ENCODE peak calls at places on chromosome 4, in nine cellular contexts. H is GM10248, I is B cell, X is GM06990, N is fibroblast of mammary gland, Z is sigmoid colon, G is GM12864, E is A549, W is left lung. V is an unnamed sample.

GRCh38 chr4:851701-852430 is 25.9 kb upstream of the CPLX1 start:
- DNase-seq in H (no peak), I (no peak), X (no peak), N (no peak), Z (no peak), G (no peak), E (no peak), W (peak; percentile 70), V (no peak)

GRCh38 chr4:81527115-81527514 is 55.4 kb upstream of the RASGEF1B start:
- DNase-seq in H (no peak), I (no peak), X (no peak), N (no peak), Z (no peak), G (no peak), E (no peak), W (peak; percentile 78), V (no peak)

GRCh38 chr4:108484187-108484586 is 136.2 kb upstream of the RPL34 start:
- DNase-seq in H (no peak), I (no peak), X (no peak), N (no peak), Z (no peak), G (no peak), E (no peak), W (no peak), V (no peak)

GRCh38 chr4:120630432-120630831 is 292.1 kb downstream of the PRDM5 start:
- DNase-seq in H (no peak), I (no peak), X (no peak), N (peak; percentile 3), Z (no peak), G (no peak), E (no peak), W (no peak), V (no peak)

GRCh38 chr4:186693159-186693815 is 30.4 kb downstream of the FAT1 start:
- DNase-seq in H (no peak), I (no peak), X (no peak), N (peak; percentile 97), Z (peak; percentile 81), G (no peak), E (peak; percentile 74), W (peak; percentile 72), V (no peak)

GRCh38 chr4:4299006-4299405 is 9.0 kb downstream of the ZBTB49 start:
- DNase-seq in H (no peak), I (no peak), X (no peak), N (no peak), Z (no peak), G (no peak), E (no peak), W (no peak), V (no peak)

GRCh38 chr4:912548-913279 is 19.4 kb downstream of the GAK start:
- DNase-seq in H (no peak), I (no peak), X (no peak), N (no peak), Z (peak; percentile 58), G (no peak), E (no peak), W (peak; percentile 69), V (no peak)

GRCh38 chr4:113474017-113474416 is 287.5 kb downstream of the CAMK2D start:
- DNase-seq in H (no peak), I (no peak), X (no peak), N (peak; percentile 95), Z (no peak), G (no peak), E (no peak), W (no peak), V (no peak)

GRCh38 chr4:38461342-38461741 is 202.7 kb upstream of the KLF3 start:
- DNase-seq in H (no peak), I (no peak), X (no peak), N (peak; percentile 23), Z (no peak), G (no peak), E (peak; percentile 8), W (no peak), V (no peak)

GRCh38 chr4:152112887-152113286 is 352.1 kb upstream of the GATB start:
- DNase-seq in H (peak; percentile 55), I (no peak), X (no peak), N (no peak), Z (no peak), G (peak; percentile 12), E (no peak), W (no peak), V (no peak)

GRCh38 chr4:16883816-16884215 is 14.6 kb downstream of the LDB2 start:
- DNase-seq in H (no peak), I (no peak), X (no peak), N (no peak), Z (no peak), G (no peak), E (no peak), W (no peak), V (no peak)

GRCh38 chr4:7067147-7067522 is 729 bp downstream of the GRPEL1 start:
- DNase-seq in H (no peak), I (no peak), X (no peak), N (peak; percentile 30), Z (no peak), G (no peak), E (peak; percentile 12), W (no peak), V (no peak)

GRCh38 chr4:139628184-139629012 is 37.2 kb upstream of the MGST2 start:
- DNase-seq in H (no peak), I (no peak), X (no peak), N (no peak), Z (no peak), G (no peak), E (no peak), W (no peak), V (no peak)

GRCh38 chr4:15147709-15148651 is 145.7 kb downstream of the CPEB2 start:
- DNase-seq in H (no peak), I (no peak), X (no peak), N (no peak), Z (no peak), G (no peak), E (no peak), W (no peak), V (no peak)

GRCh38 chr4:67436742-67437141 is 108.6 kb downstream of the CENPC start:
- DNase-seq in H (no peak), I (no peak), X (peak; percentile 6), N (no peak), Z (no peak), G (no peak), E (no peak), W (no peak), V (no peak)

GRCh38 chr4:90419124-90419711 is 292.0 kb downstream of the CCSER1 start:
- DNase-seq in H (peak; percentile 36), I (no peak), X (no peak), N (peak; percentile 37), Z (no peak), G (no peak), E (peak; percentile 33), W (no peak), V (peak; percentile 40)

DNA sequence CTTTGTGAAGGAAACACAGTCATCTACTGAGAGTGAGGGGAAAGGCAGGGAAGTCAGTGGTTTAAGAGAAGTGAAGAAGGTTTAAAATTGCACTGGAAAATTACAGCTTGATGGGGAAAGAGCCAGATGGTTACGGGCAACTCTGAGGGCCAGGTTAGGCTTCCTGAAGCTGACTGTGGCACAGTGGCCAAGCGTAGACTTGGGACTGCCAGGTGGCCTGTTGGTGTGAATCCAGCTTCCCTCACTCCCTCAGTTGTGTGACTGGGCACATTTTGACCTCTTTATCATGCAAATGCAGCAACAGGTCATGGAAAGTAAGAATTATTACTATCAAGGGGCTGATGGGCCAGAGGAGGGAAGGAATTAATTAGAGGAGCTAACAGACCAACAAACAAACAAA is 390.1 kb downstream of the UNC5C start:
- DNase-seq in H (no peak), I (no peak), X (no peak), N (no peak), Z (no peak), G (no peak), E (no peak), W (no peak), V (no peak)
- TF ChIP-seq CTCF in H (no peak), I (no peak), X (no peak), N (no peak), Z (no peak), G (no peak), E (no peak), W (no peak), V (no peak)

GRCh38 chr4:20249333-20249732 is 2.4 kb upstream of the SLIT2 start:
- DNase-seq in H (no peak), I (no peak), X (no peak), N (peak; percentile 74), Z (no peak), G (no peak), E (no peak), W (no peak), V (no peak)
- TF ChIP-seq CTCF in H (no peak), I (no peak), X (no peak), N (peak; percentile 77), Z (no peak), G (no peak), E (no peak), W (peak; percentile 27), V (no peak)

DNA sequence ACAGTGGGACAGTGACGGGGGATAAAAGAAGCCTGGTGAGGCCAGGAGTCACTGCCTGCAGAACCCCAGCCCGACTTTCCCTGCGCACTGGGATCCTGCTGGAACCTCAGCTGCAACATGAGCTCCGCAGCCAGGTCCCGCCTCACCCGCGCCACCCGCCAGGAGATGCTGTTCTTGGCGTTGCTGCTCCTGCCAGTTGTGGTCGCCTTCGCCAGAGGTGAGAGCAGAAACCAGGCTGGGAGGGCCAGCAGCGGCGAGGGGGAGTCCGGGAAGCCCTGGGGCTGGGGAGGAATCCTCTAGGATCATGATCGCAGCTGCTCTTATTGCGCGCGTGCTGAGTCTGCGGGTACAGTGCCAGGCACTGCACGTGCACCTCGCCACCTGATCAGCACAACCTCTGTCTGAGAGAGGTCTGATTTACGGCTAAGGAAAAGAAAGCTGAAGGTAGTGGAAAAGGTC is at the start of gene PF4V1:
- DNase-seq in H (no peak), I (no peak), X (peak; percentile 6), N (peak; percentile 43), Z (peak; percentile 69), G (no peak), E (no peak), W (peak; percentile 85), V (no peak)
- TF ChIP-seq CTCF in H (no peak), I (no peak), X (no peak), N (peak; percentile 35), Z (no peak), G (no peak), E (no peak), W (no peak), V (no peak)

GRCh38 chr4:24408640-24409039 is 175.7 kb downstream of the DHX15 start:
- DNase-seq in H (no peak), I (no peak), X (no peak), N (no peak), Z (no peak), G (no peak), E (no peak), W (no peak), V (no peak)

GRCh38 chr4:24411299-24411698 is 173.1 kb downstream of the DHX15 start:
- DNase-seq in H (no peak), I (no peak), X (no peak), N (no peak), Z (no peak), G (no peak), E (no peak), W (no peak), V (no peak)

GRCh38 chr4:24417206-24417605 is 167.1 kb downstream of the DHX15 start:
- DNase-seq in H (no peak), I (no peak), X (no peak), N (peak; percentile 29), Z (no peak), G (no peak), E (no peak), W (no peak), V (no peak)

GRCh38 chr4:24416293-24416692 is 168.1 kb downstream of the DHX15 start:
- DNase-seq in H (no peak), I (no peak), X (no peak), N (no peak), Z (no peak), G (no peak), E (no peak), W (no peak), V (no peak)

GRCh38 chr4:24413311-24413784 is 171.0 kb downstream of the DHX15 start:
- DNase-seq in H (no peak), I (no peak), X (no peak), N (no peak), Z (no peak), G (no peak), E (no peak), W (no peak), V (no peak)
- TF ChIP-seq CTCF in H (no peak), I (no peak), X (no peak), N (no peak), Z (no peak), G (no peak), E (no peak), W (no peak), V (no peak)